ENCODE peak calls at places on chromosomes 13 and 19, in six cellular contexts. D is lung; N is thoracic aorta; C is left ventricle myocardium inferior; U is CD8-positive, alpha-beta T cell; V is heart left ventricle. E is an unnamed sample.

GRCh38 chr13:44576396-44577235 is 486 bp upstream of the TSC22D1 start:
- DNase-seq in N (peak; percentile 24), D (no peak), C (peak; percentile 25), V (peak; percentile 38), U (peak; percentile 20), E (no peak)

GRCh38 chr19:33297401-33298145 is 4.8 kb downstream of the CEBPA start:
- DNase-seq in V (no peak), N (no peak), D (no peak), U (no peak), C (no peak), E (no peak)

GRCh38 chr13:103931396-103931795 is 865.2 kb upstream of the SLC10A2 start:
- DNase-seq in C (no peak), V (no peak), D (no peak), U (no peak), N (no peak), E (no peak)

GRCh38 chr19:50925734-50926133 is 14.5 kb upstream of the KLK4 start:
- DNase-seq in U (no peak), V (no peak), N (no peak), C (no peak), D (no peak), E (no peak)

GRCh38 chr13:26498524-26499208 is 58.8 kb upstream of the WASF3 start:
- DNase-seq in D (no peak), C (no peak), N (no peak), U (no peak), V (no peak), E (no peak)

GRCh38 chr19:5803752-5804515 is 933 bp upstream of the NRTN start:
- DNase-seq in N (no peak), D (peak; percentile 89), C (peak; percentile 83), V (peak; percentile 87), U (peak; percentile 85), E (peak; percentile 94)

GRCh38 chr13:43408274-43408673 is 378.5 kb downstream of the ENOX1 start:
- DNase-seq in N (no peak), V (no peak), C (no peak), U (no peak), D (no peak), E (no peak)

GRCh38 chr19:16435238-16435911 is 36.4 kb downstream of the EPS15L1 start:
- DNase-seq in N (no peak), D (no peak), V (peak; percentile 73), U (peak; percentile 16), C (peak; percentile 40), E (peak; percentile 97)

GRCh38 chr19:12668346-12668745 is 1.7 kb downstream of the WDR83 start:
- DNase-seq in V (no peak), C (no peak), D (no peak), N (no peak), U (no peak), E (no peak)

GRCh38 chr13:109211616-109212015 is 574.8 kb downstream of the IRS2 start:
- DNase-seq in N (no peak), D (no peak), C (no peak), V (no peak), U (no peak), E (no peak)

GRCh38 chr19:34241513-34242337 is 12.6 kb upstream of the GARRE1 start:
- DNase-seq in V (no peak), C (no peak), D (peak; percentile 68), U (no peak), N (no peak), E (no peak)

GRCh38 chr19:23771348-23771747 is 12.7 kb upstream of the ZNF681 start:
- DNase-seq in V (no peak), D (no peak), N (no peak), U (no peak), C (no peak), E (no peak)

GRCh38 chr19:21256722-21257121 is 72.5 kb downstream of the ZNF708 start:
- DNase-seq in C (no peak), U (no peak), N (no peak), D (no peak), V (no peak), E (no peak)

GRCh38 chr13:33639158-33639557 is 178.8 kb upstream of the RFC3 start:
- DNase-seq in C (no peak), U (no peak), N (no peak), D (no peak), V (peak; percentile 45), E (no peak)

GRCh38 chr19:31534231-31534630 is 185.0 kb upstream of the TSHZ3 start:
- DNase-seq in V (no peak), U (no peak), D (no peak), C (no peak), N (no peak), E (no peak)

GRCh38 chr19:45767881-45768643 is 990 bp downstream of the SIX5 start:
- DNase-seq in V (peak; percentile 86), C (peak; percentile 76), U (no peak), N (no peak), D (peak; percentile 66), E (peak; percentile 22)

GRCh38 chr19:28330831-28331230 is 882.1 kb downstream of the UQCRFS1 start:
- DNase-seq in V (no peak), U (no peak), C (no peak), D (no peak), N (no peak), E (no peak)

GRCh38 chr19:50510121-50510670 is 795 bp downstream of the JOSD2 start:
- DNase-seq in U (no peak), N (no peak), V (no peak), D (no peak), C (no peak), E (no peak)

GRCh38 chr13:62129000-62129551 is 713.4 kb upstream of the PCDH20 start:
- DNase-seq in U (no peak), N (no peak), V (no peak), D (no peak), C (no peak), E (no peak)

GRCh38 chr19:32404939-32405430 is 585 bp upstream of the DPY19L3 start:
- DNase-seq in D (peak; percentile 72), V (peak; percentile 76), C (peak; percentile 71), N (no peak), U (no peak), E (peak; percentile 8)

GRCh38 chr19:57438925-57439324 is 3.8 kb downstream of the ZNF749 start:
- DNase-seq in C (no peak), U (no peak), V (no peak), D (no peak), N (no peak), E (no peak)

GRCh38 chr19:28118235-28118634 is 1094.7 kb downstream of the UQCRFS1 start:
- DNase-seq in N (no peak), D (no peak), C (no peak), V (no peak), U (no peak), E (no peak)

GRCh38 chr13:44313674-44314073 is 60.0 kb upstream of the SERP2 start:
- DNase-seq in U (no peak), V (no peak), D (no peak), C (no peak), N (no peak), E (no peak)

GRCh38 chr19:30667227-30667626 is 295.0 kb downstream of the ZNF536 start:
- DNase-seq in V (no peak), D (no peak), N (no peak), U (no peak), C (no peak), E (no peak)

GRCh38 chr19:49419173-49419572 is 4.1 kb downstream of the PTH2 start:
- DNase-seq in C (no peak), U (no peak), N (no peak), D (no peak), V (no peak), E (no peak)
- H3K4me1 ChIP-seq in C (peaks cover 35% of the 10 kb centered on the region), U (peaks cover 34% of the 10 kb centered on the region), N (peaks cover 28% of the 10 kb centered on the region), D (peaks cover 10% of the 10 kb centered on the region), V (peaks cover 26% of the 10 kb centered on the region), E (peaks cover 3% of the 10 kb centered on the region)

GRCh38 chr13:97720881-97721280 is 232.6 kb upstream of the IPO5 start:
- DNase-seq in U (no peak), D (no peak), V (no peak), C (no peak), N (no peak), E (no peak)
- H3K4me1 ChIP-seq in U (no peaks in the 10 kb centered on the region), D (no peaks in the 10 kb centered on the region), V (no peaks in the 10 kb centered on the region), C (no peaks in the 10 kb centered on the region), N (peaks cover 24% of the 10 kb centered on the region), E (no peaks in the 10 kb centered on the region)

DNA sequence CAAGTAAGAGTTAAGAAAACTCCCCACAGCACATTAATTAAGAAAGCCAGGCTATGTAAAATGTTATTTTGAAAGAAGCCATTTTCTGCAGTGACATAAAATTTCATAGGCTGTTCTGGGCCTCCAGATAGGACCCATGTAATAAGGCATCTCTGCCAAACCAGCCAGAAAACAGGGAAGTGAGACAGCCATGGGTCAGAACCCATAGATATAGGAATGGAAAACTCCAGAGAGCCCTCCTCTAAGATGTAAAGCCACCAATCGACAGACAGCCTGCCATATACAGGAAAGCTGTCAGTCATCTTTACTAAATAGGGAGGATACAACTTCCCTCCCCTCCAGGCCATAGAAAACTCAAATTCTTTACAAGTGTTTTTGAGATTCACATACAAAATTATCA is 493.3 kb downstream of the COG6 start:
- DNase-seq in C (no peak), N (no peak), V (no peak), U (no peak), D (no peak), E (no peak)
- H3K4me1 ChIP-seq in C (peaks cover 35% of the 10 kb centered on the region), N (peaks cover 28% of the 10 kb centered on the region), V (peaks cover 21% of the 10 kb centered on the region), U (peaks cover 35% of the 10 kb centered on the region), D (peaks cover 7% of the 10 kb centered on the region), E (no peaks in the 10 kb centered on the region)

DNA sequence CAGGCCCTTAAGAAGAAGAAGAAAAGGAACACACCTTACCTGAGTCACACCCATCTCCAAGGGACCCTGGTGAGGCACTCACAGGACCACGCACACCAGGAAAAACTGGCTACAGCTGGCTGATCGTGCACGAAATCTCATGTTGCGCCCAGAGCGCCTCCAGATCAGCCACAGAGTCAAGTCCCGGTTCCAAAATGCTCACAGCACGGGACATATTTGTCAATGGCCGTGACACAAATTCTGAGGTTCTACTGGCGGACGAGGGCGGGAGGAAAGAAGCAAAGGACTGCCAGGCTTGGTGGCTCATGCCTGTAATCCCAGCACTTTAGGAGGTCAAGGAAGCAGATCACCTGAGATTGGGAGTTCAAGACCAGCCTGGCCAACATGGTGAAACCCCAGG is 21.5 kb downstream of the SH3GL1 start:
- DNase-seq in C (no peak), D (no peak), V (no peak), U (no peak), N (no peak), E (no peak)
- H3K4me1 ChIP-seq in C (peaks cover 68% of the 10 kb centered on the region), D (peaks cover 46% of the 10 kb centered on the region), V (peaks cover 66% of the 10 kb centered on the region), U (peaks cover 52% of the 10 kb centered on the region), N (peaks cover 56% of the 10 kb centered on the region), E (no peaks in the 10 kb centered on the region)